ENCODE peak calls at places on chromosomes 5 and 9, in nine cellular contexts. W is right cardiac atrium; J is Panc1; Q is neuronal stem cell; A is small intestine; D is upper lobe of right lung; U is esophagus squamous epithelium; C is testis; M is CD4-positive, alpha-beta memory T cell. S is an unnamed sample.

GRCh38 chr9:120583958-120584369 is 4.0 kb upstream of the CDK5RAP2 start:
- DNase-seq in W (peak; percentile 27), J (no peak), Q (no peak), A (peak; percentile 54), D (no peak), U (no peak), C (peak; percentile 45), M (peak; percentile 57), S (no peak)

GRCh38 chr5:958701-959571 is 49.7 kb upstream of the NKD2 start:
- DNase-seq in W (peak; percentile 55), J (peak; percentile 61), Q (no peak), A (peak; percentile 9), D (peak; percentile 74), U (no peak), C (peak; percentile 51), M (no peak), S (no peak)

GRCh38 chr5:118326496-118327045 is 661.8 kb downstream of the DTWD2 start:
- DNase-seq in W (no peak), J (no peak), Q (no peak), A (no peak), D (no peak), U (no peak), C (no peak), M (no peak), S (no peak)

GRCh38 chr5:44807269-44807668 is 1.5 kb upstream of the MRPS30 start:
- DNase-seq in W (no peak), J (no peak), Q (no peak), A (no peak), D (no peak), U (no peak), C (no peak), M (no peak), S (no peak)

GRCh38 chr5:11897831-11898230 is 6.4 kb downstream of the CTNND2 start:
- DNase-seq in W (no peak), J (no peak), Q (no peak), A (no peak), D (no peak), U (no peak), C (no peak), M (no peak), S (no peak)

GRCh38 chr9:103245369-103245768 is 250.2 kb downstream of the CYLC2 start:
- DNase-seq in W (no peak), J (no peak), Q (no peak), A (no peak), D (no peak), U (no peak), C (no peak), M (no peak), S (no peak)

GRCh38 chr9:114861922-114862605 is 56.2 kb upstream of the TNFSF15 start:
- DNase-seq in W (no peak), J (no peak), Q (no peak), A (no peak), D (no peak), U (no peak), C (no peak), M (no peak), S (no peak)

GRCh38 chr5:65161655-65162054 is 320.1 kb downstream of the ADAMTS6 start:
- DNase-seq in W (no peak), J (no peak), Q (no peak), A (no peak), D (no peak), U (no peak), C (no peak), M (no peak), S (no peak)

GRCh38 chr5:115329475-115329874 is 33.0 kb upstream of the CCDC112 start:
- DNase-seq in W (no peak), J (no peak), Q (no peak), A (no peak), D (no peak), U (no peak), C (no peak), M (no peak), S (no peak)

GRCh38 chr9:16333697-16334096 is 536.8 kb downstream of the BNC2 start:
- DNase-seq in W (no peak), J (no peak), Q (no peak), A (no peak), D (no peak), U (no peak), C (no peak), M (no peak), S (no peak)

GRCh38 chr9:94791431-94791830 is 64.9 kb downstream of the AOPEP start:
- DNase-seq in W (no peak), J (no peak), Q (no peak), A (no peak), D (no peak), U (no peak), C (no peak), M (no peak), S (no peak)

GRCh38 chr9:137275203-137275936 is 2.2 kb upstream of the TOR4A start:
- DNase-seq in W (peak; percentile 21), J (no peak), Q (no peak), A (no peak), D (peak; percentile 68), U (no peak), C (no peak), M (no peak), S (no peak)

GRCh38 chr9:129080608-129081387 is at the start of gene DOLPP1:
- DNase-seq in W (peak; percentile 100), J (peak; percentile 90), Q (peak; percentile 99), A (peak; percentile 99), D (peak; percentile 100), U (peak; percentile 98), C (peak; percentile 99), M (peak; percentile 99), S (peak; percentile 92)
- H3K27ac ChIP-seq in W (peak within 1 kb of the TSS; percentile 64), J (peak within 1 kb of the TSS; percentile 84), Q (peak within 1 kb of the TSS; percentile 71), A (peak within 1 kb of the TSS; percentile 79), D (peak within 1 kb of the TSS; percentile 81), U (peak within 1 kb of the TSS; percentile 87), C (peak within 1 kb of the TSS; percentile 91), M (peak within 1 kb of the TSS; percentile 69), S (no peak within 1 kb of the TSS)

GRCh38 chr5:160369990-160370712 is at the start of gene C1QTNF2:
- DNase-seq in W (peak; percentile 76), J (no peak), Q (peak; percentile 29), A (peak; percentile 31), D (peak; percentile 72), U (no peak), C (peak; percentile 67), M (no peak), S (no peak)

GRCh38 chr5:160367261-160367660 is 3.2 kb downstream of the C1QTNF2 start:
- DNase-seq in W (no peak), J (no peak), Q (no peak), A (no peak), D (no peak), U (no peak), C (no peak), M (no peak), S (no peak)

GRCh38 chr5:160375166-160375565 is 4.7 kb upstream of the C1QTNF2 start:
- DNase-seq in W (no peak), J (no peak), Q (no peak), A (no peak), D (no peak), U (no peak), C (no peak), M (no peak), S (no peak)

GRCh38 chr5:160366230-160366629 is 4.2 kb downstream of the C1QTNF2 start:
- DNase-seq in W (no peak), J (no peak), Q (no peak), A (no peak), D (no peak), U (no peak), C (no peak), M (no peak), S (no peak)

GRCh38 chr5:160370713-160371034 is 248 bp upstream of the C1QTNF2 start:
- DNase-seq in W (no peak), J (no peak), Q (no peak), A (no peak), D (no peak), U (no peak), C (no peak), M (no peak), S (no peak)
- H3K4me3 ChIP-seq in W (peak overlapping the region; percentile 72), J (peak overlapping the region; percentile 47), Q (peak overlapping the region; percentile 33), A (no peak overlapping the region), D (peak overlapping the region; percentile 59), U (peak overlapping the region; percentile 82), C (peak overlapping the region; percentile 68), M (no peak overlapping the region), S (peak overlapping the region; percentile 76)

GRCh38 chr9:20269620-20270019 is 352.7 kb downstream of the MLLT3 start:
- DNase-seq in W (no peak), J (no peak), Q (no peak), A (no peak), D (no peak), U (no peak), C (no peak), M (no peak), S (no peak)
- H3K9me3 ChIP-seq in W (no peaks in the 10 kb centered on the region), J (no peaks in the 10 kb centered on the region), Q (no peaks in the 10 kb centered on the region), A (no peaks in the 10 kb centered on the region), D (no peaks in the 10 kb centered on the region), U (no peaks in the 10 kb centered on the region), C (no peaks in the 10 kb centered on the region), M (no peaks in the 10 kb centered on the region), S (no peaks in the 10 kb centered on the region)

DNA sequence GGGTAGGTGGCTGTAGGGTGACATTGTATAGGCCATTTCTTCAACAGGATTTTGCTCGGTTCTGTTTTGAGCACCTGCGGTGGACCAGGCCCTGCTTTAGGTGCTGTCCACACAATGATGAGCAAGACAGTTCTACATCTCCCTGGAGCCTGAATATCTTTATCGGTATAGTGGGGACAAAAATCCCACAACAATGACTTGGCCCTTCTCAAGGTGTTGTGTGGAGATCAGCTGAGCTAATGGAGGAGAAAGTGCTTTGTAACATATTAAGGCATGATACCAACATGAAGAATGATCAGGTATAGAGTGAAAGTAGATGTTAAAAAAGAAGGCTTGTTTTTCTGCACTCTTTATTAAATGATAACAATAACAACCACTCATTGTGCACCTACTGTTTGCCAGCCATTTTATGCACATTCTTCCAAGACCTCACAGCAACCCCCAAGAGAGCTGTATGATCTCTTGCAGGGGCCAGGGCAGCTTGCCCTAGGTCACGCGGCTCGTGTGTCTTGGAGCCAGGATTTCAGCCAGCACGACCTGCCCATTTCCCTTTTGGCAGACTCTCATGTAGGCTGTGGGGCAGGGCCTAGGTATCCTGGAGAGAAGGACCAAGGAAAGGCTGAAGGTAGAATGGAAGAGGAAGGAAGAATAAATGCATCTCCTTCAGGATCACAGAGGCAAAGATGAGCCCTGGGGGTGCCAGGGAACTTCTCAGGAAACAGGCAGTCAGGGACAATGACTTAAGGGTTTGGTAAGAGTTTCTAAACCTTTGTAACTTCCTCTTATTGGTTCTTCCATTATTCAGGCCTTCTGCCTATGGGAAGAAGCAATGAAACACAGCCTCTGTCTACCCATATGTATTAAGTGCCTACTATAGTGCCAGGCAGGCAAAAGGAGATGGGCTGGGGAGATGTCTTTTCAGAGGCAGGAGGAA is 50.0 kb upstream of the PPARGC1B start:
- DNase-seq in W (no peak), J (no peak), Q (no peak), A (no peak), D (no peak), U (no peak), C (no peak), M (no peak), S (no peak)
- H3K27ac ChIP-seq in W (peak overlapping the region; percentile 93), J (no peak overlapping the region), Q (no peak overlapping the region), A (no peak overlapping the region), D (no peak overlapping the region), U (no peak overlapping the region), C (no peak overlapping the region), M (no peak overlapping the region), S (no peak overlapping the region)